ENCODE peak calls at places on chromosome 7, in five cellular contexts. One of them, this sample, is unnamed.

GRCh38 chr7:132709971-132710567 is 133.8 kb upstream of the PLXNA4 start:
- DNase-seq in A549: peak; percentile 25
- DNase-seq in sigmoid colon: no peak
- DNase-seq in stomach: peak; percentile 32
- DNase-seq in esophagus muscularis mucosa: no peak
- DNase-seq in this sample: no peak

GRCh38 chr7:19834566-19834965 is 61.1 kb upstream of the TMEM196 start:
- DNase-seq in A549: peak; percentile 36
- DNase-seq in sigmoid colon: no peak
- DNase-seq in stomach: no peak
- DNase-seq in esophagus muscularis mucosa: no peak
- DNase-seq in this sample: no peak

GRCh38 chr7:128948312-128948973 is 10.7 kb downstream of the IRF5 start:
- DNase-seq in A549: no peak
- DNase-seq in sigmoid colon: no peak
- DNase-seq in stomach: no peak
- DNase-seq in esophagus muscularis mucosa: no peak
- DNase-seq in this sample: no peak

GRCh38 chr7:50359995-50360925 is 55.7 kb downstream of the IKZF1 start:
- DNase-seq in A549: no peak
- DNase-seq in sigmoid colon: peak; percentile 59
- DNase-seq in stomach: no peak
- DNase-seq in esophagus muscularis mucosa: no peak
- DNase-seq in this sample: peak; percentile 54

GRCh38 chr7:126727930-126728331 is 524.8 kb downstream of the GRM8 start:
- DNase-seq in A549: peak; percentile 0
- DNase-seq in sigmoid colon: no peak
- DNase-seq in stomach: no peak
- DNase-seq in esophagus muscularis mucosa: no peak
- DNase-seq in this sample: no peak

GRCh38 chr7:83410989-83411591 is 237.8 kb downstream of the SEMA3E start:
- DNase-seq in A549: peak; percentile 63
- DNase-seq in sigmoid colon: no peak
- DNase-seq in stomach: peak; percentile 26
- DNase-seq in esophagus muscularis mucosa: no peak
- DNase-seq in this sample: no peak

GRCh38 chr7:1396195-1396594 is 63.1 kb downstream of the MICALL2 start:
- DNase-seq in A549: no peak
- DNase-seq in sigmoid colon: no peak
- DNase-seq in stomach: no peak
- DNase-seq in esophagus muscularis mucosa: no peak
- DNase-seq in this sample: no peak

GRCh38 chr7:22447008-22447407 is 53.0 kb downstream of the STEAP1B start:
- DNase-seq in A549: no peak
- DNase-seq in sigmoid colon: no peak
- DNase-seq in stomach: no peak
- DNase-seq in esophagus muscularis mucosa: no peak
- DNase-seq in this sample: no peak

GRCh38 chr7:99525713-99526440 is 21.4 kb downstream of the ZKSCAN5 start:
- DNase-seq in A549: peak; percentile 38
- DNase-seq in sigmoid colon: no peak
- DNase-seq in stomach: no peak
- DNase-seq in esophagus muscularis mucosa: no peak
- DNase-seq in this sample: peak; percentile 17

GRCh38 chr7:100486753-100487446 is 3.2 kb downstream of the NYAP1 start:
- DNase-seq in A549: peak; percentile 69
- DNase-seq in sigmoid colon: no peak
- DNase-seq in stomach: no peak
- DNase-seq in esophagus muscularis mucosa: no peak
- DNase-seq in this sample: no peak

GRCh38 chr7:47291461-47292051 is 290.4 kb downstream of the TNS3 start:
- DNase-seq in A549: peak; percentile 56
- DNase-seq in sigmoid colon: no peak
- DNase-seq in stomach: no peak
- DNase-seq in esophagus muscularis mucosa: peak; percentile 81
- DNase-seq in this sample: no peak

GRCh38 chr7:43646603-43647313 is 63.9 kb downstream of the STK17A start:
- DNase-seq in A549: no peak
- DNase-seq in sigmoid colon: no peak
- DNase-seq in stomach: no peak
- DNase-seq in esophagus muscularis mucosa: no peak
- DNase-seq in this sample: no peak
- TF ChIP-seq POLR2A in A549: no peak
- TF ChIP-seq POLR2A in sigmoid colon: no peak
- TF ChIP-seq POLR2A in stomach: no peak
- TF ChIP-seq POLR2A in esophagus muscularis mucosa: no peak
- TF ChIP-seq POLR2A in this sample: no peak

GRCh38 chr7:70539622-70540021 is 592.3 kb upstream of the GALNT17 start:
- DNase-seq in A549: no peak
- DNase-seq in sigmoid colon: no peak
- DNase-seq in stomach: no peak
- DNase-seq in esophagus muscularis mucosa: no peak
- DNase-seq in this sample: no peak
- TF ChIP-seq EP300 in A549: no peak
- TF ChIP-seq EP300 in sigmoid colon: no peak
- TF ChIP-seq EP300 in stomach: no peak
- TF ChIP-seq EP300 in esophagus muscularis mucosa: no peak
- TF ChIP-seq EP300 in this sample: no peak

DNA sequence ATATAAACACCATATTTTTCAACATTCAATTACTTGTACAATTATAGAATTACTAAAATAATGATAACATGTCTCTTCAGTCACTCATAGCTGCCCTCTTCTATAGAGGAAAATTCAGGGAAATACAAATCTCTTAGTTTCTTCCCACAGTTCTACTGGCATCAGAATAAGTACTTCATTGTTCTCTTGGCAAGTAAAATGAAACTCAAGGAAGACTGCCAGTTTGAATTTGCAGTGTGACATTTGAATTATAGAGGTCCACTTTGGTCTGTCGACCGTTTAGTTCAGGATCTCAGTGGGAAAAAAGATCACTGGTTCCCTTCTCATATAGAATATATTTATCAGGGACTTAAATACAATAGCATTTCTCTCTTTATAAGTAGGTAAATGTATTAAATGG is 114.6 kb downstream of the PON1 start:
- DNase-seq in A549: no peak
- DNase-seq in sigmoid colon: no peak
- DNase-seq in stomach: no peak
- DNase-seq in esophagus muscularis mucosa: no peak
- DNase-seq in this sample: no peak
- TF ChIP-seq POLR2A in A549: no peak
- TF ChIP-seq POLR2A in sigmoid colon: no peak
- TF ChIP-seq POLR2A in stomach: no peak
- TF ChIP-seq POLR2A in esophagus muscularis mucosa: no peak
- TF ChIP-seq POLR2A in this sample: no peak

GRCh38 chr7:12258074-12258473 is 47.0 kb downstream of the TMEM106B start:
- DNase-seq in A549: no peak
- DNase-seq in sigmoid colon: no peak
- DNase-seq in stomach: no peak
- DNase-seq in esophagus muscularis mucosa: no peak
- DNase-seq in this sample: no peak

GRCh38 chr7:12256025-12256570 is 45.0 kb downstream of the TMEM106B start:
- DNase-seq in A549: peak; percentile 14
- DNase-seq in sigmoid colon: no peak
- DNase-seq in stomach: no peak
- DNase-seq in esophagus muscularis mucosa: no peak
- DNase-seq in this sample: no peak

DNA sequence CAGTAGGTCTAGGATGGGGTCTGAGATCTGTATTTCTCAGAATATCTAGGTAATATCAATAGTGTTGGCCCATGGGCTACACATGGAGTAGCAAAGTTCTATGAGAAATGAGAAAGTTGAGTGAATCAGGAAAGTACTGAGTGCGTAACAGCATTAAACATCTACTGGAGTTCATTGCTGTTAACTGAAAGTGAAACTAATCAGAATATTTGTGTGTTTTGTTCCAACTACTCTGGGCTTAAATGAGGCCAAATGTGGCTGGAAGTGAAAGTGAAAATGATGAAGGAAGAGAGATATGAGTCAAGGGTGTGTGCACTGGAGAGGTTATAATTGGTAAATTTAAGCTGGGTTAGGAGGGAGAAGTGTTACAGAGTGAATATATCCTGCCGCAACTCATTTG is 46.5 kb downstream of the TMEM106B start:
- DNase-seq in A549: no peak
- DNase-seq in sigmoid colon: no peak
- DNase-seq in stomach: no peak
- DNase-seq in esophagus muscularis mucosa: no peak
- DNase-seq in this sample: no peak
- TF ChIP-seq EP300 in A549: no peak
- TF ChIP-seq EP300 in sigmoid colon: no peak
- TF ChIP-seq EP300 in stomach: no peak
- TF ChIP-seq EP300 in esophagus muscularis mucosa: no peak
- TF ChIP-seq EP300 in this sample: no peak

GRCh38 chr7:2819161-2819953 is 24.8 kb downstream of the GNA12 start:
- DNase-seq in A549: no peak
- DNase-seq in sigmoid colon: no peak
- DNase-seq in stomach: no peak
- DNase-seq in esophagus muscularis mucosa: no peak
- DNase-seq in this sample: no peak

GRCh38 chr7:2821161-2821841 is 22.8 kb downstream of the GNA12 start:
- DNase-seq in A549: peak; percentile 56
- DNase-seq in sigmoid colon: peak; percentile 49
- DNase-seq in stomach: no peak
- DNase-seq in esophagus muscularis mucosa: no peak
- DNase-seq in this sample: no peak

GRCh38 chr7:2821842-2822507 is 22.1 kb downstream of the GNA12 start:
- DNase-seq in A549: peak; percentile 41
- DNase-seq in sigmoid colon: peak; percentile 63
- DNase-seq in stomach: no peak
- DNase-seq in esophagus muscularis mucosa: no peak
- DNase-seq in this sample: no peak

GRCh38 chr7:2819954-2820397 is 24.1 kb downstream of the GNA12 start:
- DNase-seq in A549: no peak
- DNase-seq in sigmoid colon: peak; percentile 33
- DNase-seq in stomach: no peak
- DNase-seq in esophagus muscularis mucosa: no peak
- DNase-seq in this sample: no peak

DNA sequence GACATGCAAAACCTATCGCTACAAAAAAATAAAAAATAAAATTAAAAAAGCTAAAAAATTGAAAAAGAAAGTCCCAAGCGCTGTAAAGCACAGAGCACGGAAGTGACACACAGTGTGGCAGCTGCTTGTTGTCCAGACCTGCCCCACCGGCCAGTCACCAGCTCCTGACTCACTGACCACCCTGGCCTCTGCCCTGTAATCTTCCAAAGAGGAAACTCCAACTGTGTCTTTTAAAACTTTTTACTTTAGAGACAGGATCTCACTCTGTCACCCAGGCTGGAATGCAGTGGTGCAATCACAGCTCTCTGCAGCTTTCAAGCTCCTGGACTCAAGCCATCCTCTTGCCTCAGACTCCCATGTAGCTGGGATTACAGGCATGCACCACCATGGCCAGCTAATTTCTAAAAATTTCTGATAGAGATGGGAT is 23.6 kb downstream of the GNA12 start:
- DNase-seq in A549: peak; percentile 72
- DNase-seq in sigmoid colon: peak; percentile 95
- DNase-seq in stomach: peak; percentile 58
- DNase-seq in esophagus muscularis mucosa: no peak
- DNase-seq in this sample: peak; percentile 62
- TF ChIP-seq POLR2A in A549: no peak
- TF ChIP-seq POLR2A in sigmoid colon: no peak
- TF ChIP-seq POLR2A in stomach: no peak
- TF ChIP-seq POLR2A in esophagus muscularis mucosa: no peak
- TF ChIP-seq POLR2A in this sample: no peak